ENCODE peak calls at places on chromosomes 13 and 19, in seven cellular contexts. One of them, this sample, is unnamed. For H3K36me3, the result is how much of the 10 kb centered on the place peaks cover.

GRCh38 chr13:67043901-67044300 is 186.2 kb downstream of the PCDH9 start:
- DNase-seq in mesendoderm: no peak
- DNase-seq in brain microvascular endothelial cell: peak
- DNase-seq in GM23248: no peak
- DNase-seq in tibial nerve: no peak
- DNase-seq in body of pancreas: no peak
- DNase-seq in small intestine: no peak
- DNase-seq in this sample: no peak

GRCh38 chr19:45906221-45906620 is 3.8 kb upstream of the MYPOP start:
- DNase-seq in mesendoderm: no peak
- DNase-seq in brain microvascular endothelial cell: peak
- DNase-seq in GM23248: peak
- DNase-seq in tibial nerve: no peak
- DNase-seq in body of pancreas: no peak
- DNase-seq in small intestine: no peak
- DNase-seq in this sample: no peak

GRCh38 chr13:24288870-24289269 is 20.5 kb upstream of the C1QTNF9 start:
- DNase-seq in mesendoderm: no peak
- DNase-seq in brain microvascular endothelial cell: no peak
- DNase-seq in GM23248: no peak
- DNase-seq in tibial nerve: no peak
- DNase-seq in body of pancreas: no peak
- DNase-seq in small intestine: no peak
- DNase-seq in this sample: peak

GRCh38 chr13:95956589-95957148 is 96.5 kb downstream of the UGGT2 start:
- DNase-seq in mesendoderm: no peak
- DNase-seq in brain microvascular endothelial cell: peak
- DNase-seq in GM23248: peak
- DNase-seq in tibial nerve: no peak
- DNase-seq in body of pancreas: no peak
- DNase-seq in small intestine: no peak
- DNase-seq in this sample: no peak

GRCh38 chr19:30895946-30896345 is 453.3 kb downstream of the TSHZ3 start:
- DNase-seq in mesendoderm: peak
- DNase-seq in brain microvascular endothelial cell: no peak
- DNase-seq in GM23248: no peak
- DNase-seq in tibial nerve: no peak
- DNase-seq in body of pancreas: no peak
- DNase-seq in small intestine: no peak
- DNase-seq in this sample: no peak

GRCh38 chr19:8045872-8046568 is 6.5 kb upstream of the CCL25 start:
- DNase-seq in mesendoderm: no peak
- DNase-seq in brain microvascular endothelial cell: no peak
- DNase-seq in GM23248: no peak
- DNase-seq in tibial nerve: no peak
- DNase-seq in body of pancreas: no peak
- DNase-seq in small intestine: no peak
- DNase-seq in this sample: no peak

GRCh38 chr13:26965058-26965380 is 204.4 kb upstream of the GPR12 start:
- DNase-seq in mesendoderm: no peak
- DNase-seq in brain microvascular endothelial cell: no peak
- DNase-seq in GM23248: no peak
- DNase-seq in tibial nerve: no peak
- DNase-seq in body of pancreas: no peak
- DNase-seq in small intestine: peak
- DNase-seq in this sample: no peak

GRCh38 chr19:5150902-5151741 is 182.2 kb downstream of the KDM4B start:
- DNase-seq in mesendoderm: no peak
- DNase-seq in brain microvascular endothelial cell: no peak
- DNase-seq in GM23248: no peak
- DNase-seq in tibial nerve: no peak
- DNase-seq in body of pancreas: peak
- DNase-seq in small intestine: no peak
- DNase-seq in this sample: no peak

GRCh38 chr13:41694902-41695301 is 237.6 kb downstream of the RGCC start:
- DNase-seq in mesendoderm: no peak
- DNase-seq in brain microvascular endothelial cell: peak
- DNase-seq in GM23248: peak
- DNase-seq in tibial nerve: peak
- DNase-seq in body of pancreas: peak
- DNase-seq in small intestine: no peak
- DNase-seq in this sample: peak

GRCh38 chr13:51453308-51453958 is 597 bp upstream of the INTS6 start:
- DNase-seq in mesendoderm: no peak
- DNase-seq in brain microvascular endothelial cell: peak
- DNase-seq in GM23248: peak
- DNase-seq in tibial nerve: peak
- DNase-seq in body of pancreas: no peak
- DNase-seq in small intestine: peak
- DNase-seq in this sample: no peak

GRCh38 chr19:10881403-10882107 is 10.2 kb downstream of the CARM1 start:
- DNase-seq in mesendoderm: peak
- DNase-seq in brain microvascular endothelial cell: no peak
- DNase-seq in GM23248: no peak
- DNase-seq in tibial nerve: no peak
- DNase-seq in body of pancreas: no peak
- DNase-seq in small intestine: no peak
- DNase-seq in this sample: no peak

GRCh38 chr19:7908078-7908699 is 4.5 kb downstream of the MAP2K7 start:
- DNase-seq in mesendoderm: no peak
- DNase-seq in brain microvascular endothelial cell: no peak
- DNase-seq in GM23248: no peak
- DNase-seq in tibial nerve: no peak
- DNase-seq in body of pancreas: no peak
- DNase-seq in small intestine: no peak
- DNase-seq in this sample: no peak

GRCh38 chr19:15631817-15632216 is 8.9 kb upstream of the CYP4F3 start:
- DNase-seq in mesendoderm: peak
- DNase-seq in brain microvascular endothelial cell: no peak
- DNase-seq in GM23248: peak
- DNase-seq in tibial nerve: no peak
- DNase-seq in body of pancreas: no peak
- DNase-seq in small intestine: peak
- DNase-seq in this sample: no peak

GRCh38 chr13:24252136-24252535 is 57.2 kb upstream of the C1QTNF9 start:
- DNase-seq in mesendoderm: no peak
- DNase-seq in brain microvascular endothelial cell: no peak
- DNase-seq in GM23248: no peak
- DNase-seq in tibial nerve: no peak
- DNase-seq in body of pancreas: no peak
- DNase-seq in small intestine: no peak
- DNase-seq in this sample: no peak

GRCh38 chr13:73984201-73984600 is 150.0 kb downstream of the KLF12 start:
- DNase-seq in mesendoderm: no peak
- DNase-seq in brain microvascular endothelial cell: no peak
- DNase-seq in GM23248: no peak
- DNase-seq in tibial nerve: no peak
- DNase-seq in body of pancreas: no peak
- DNase-seq in small intestine: no peak
- DNase-seq in this sample: no peak

GRCh38 chr13:95641961-95642621 is 2.4 kb downstream of the DZIP1 start:
- DNase-seq in mesendoderm: peak
- DNase-seq in brain microvascular endothelial cell: peak
- DNase-seq in GM23248: peak
- DNase-seq in tibial nerve: no peak
- DNase-seq in body of pancreas: peak
- DNase-seq in small intestine: peak
- DNase-seq in this sample: no peak

GRCh38 chr13:31160857-31161582 is 684 bp downstream of the HSPH1 start:
- DNase-seq in mesendoderm: peak
- DNase-seq in brain microvascular endothelial cell: peak
- DNase-seq in GM23248: peak
- DNase-seq in tibial nerve: peak
- DNase-seq in body of pancreas: peak
- DNase-seq in small intestine: peak
- DNase-seq in this sample: no peak

GRCh38 chr13:44109986-44110640 is 230.4 kb downstream of the LACC1 start:
- DNase-seq in mesendoderm: no peak
- DNase-seq in brain microvascular endothelial cell: no peak
- DNase-seq in GM23248: no peak
- DNase-seq in tibial nerve: no peak
- DNase-seq in body of pancreas: no peak
- DNase-seq in small intestine: peak
- DNase-seq in this sample: no peak

GRCh38 chr13:80889829-80890228 is 548.9 kb upstream of the SPRY2 start:
- DNase-seq in mesendoderm: no peak
- DNase-seq in brain microvascular endothelial cell: no peak
- DNase-seq in GM23248: no peak
- DNase-seq in tibial nerve: no peak
- DNase-seq in body of pancreas: no peak
- DNase-seq in small intestine: no peak
- DNase-seq in this sample: no peak

GRCh38 chr13:97261254-97262015 is 39.3 kb downstream of the MBNL2 start:
- DNase-seq in mesendoderm: no peak
- DNase-seq in brain microvascular endothelial cell: no peak
- DNase-seq in GM23248: no peak
- DNase-seq in tibial nerve: no peak
- DNase-seq in body of pancreas: no peak
- DNase-seq in small intestine: no peak
- DNase-seq in this sample: no peak

GRCh38 chr19:52922841-52923781 is at the start of gene ZNF888:
- DNase-seq in mesendoderm: peak
- DNase-seq in brain microvascular endothelial cell: peak
- DNase-seq in GM23248: peak
- DNase-seq in tibial nerve: peak
- DNase-seq in body of pancreas: peak
- DNase-seq in small intestine: peak
- DNase-seq in this sample: peak

GRCh38 chr13:95677564-95678386 is 836 bp downstream of the DNAJC3 start:
- DNase-seq in mesendoderm: peak
- DNase-seq in brain microvascular endothelial cell: no peak
- DNase-seq in GM23248: peak
- DNase-seq in tibial nerve: no peak
- DNase-seq in body of pancreas: no peak
- DNase-seq in small intestine: peak
- DNase-seq in this sample: no peak

GRCh38 chr19:16594681-16595091 is 22.5 kb upstream of the SLC35E1 start:
- DNase-seq in mesendoderm: no peak
- DNase-seq in brain microvascular endothelial cell: no peak
- DNase-seq in GM23248: no peak
- DNase-seq in tibial nerve: no peak
- DNase-seq in body of pancreas: no peak
- DNase-seq in small intestine: no peak
- DNase-seq in this sample: no peak

GRCh38 chr19:55697069-55697440 is 22.0 kb downstream of the EPN1 start:
- DNase-seq in mesendoderm: no peak
- DNase-seq in brain microvascular endothelial cell: no peak
- DNase-seq in GM23248: no peak
- DNase-seq in tibial nerve: no peak
- DNase-seq in body of pancreas: no peak
- DNase-seq in small intestine: no peak
- DNase-seq in this sample: no peak
- H3K36me3 ChIP-seq in mesendoderm: under half
- H3K36me3 ChIP-seq in brain microvascular endothelial cell: under half
- H3K36me3 ChIP-seq in GM23248: under half
- H3K36me3 ChIP-seq in tibial nerve: under half
- H3K36me3 ChIP-seq in body of pancreas: under half
- H3K36me3 ChIP-seq in small intestine: under half
- H3K36me3 ChIP-seq in this sample: under half

GRCh38 chr19:42239544-42240220 is 2.7 kb downstream of the GSK3A start:
- DNase-seq in mesendoderm: no peak
- DNase-seq in brain microvascular endothelial cell: no peak
- DNase-seq in GM23248: no peak
- DNase-seq in tibial nerve: no peak
- DNase-seq in body of pancreas: no peak
- DNase-seq in small intestine: no peak
- DNase-seq in this sample: no peak
- H3K36me3 ChIP-seq in mesendoderm: under half
- H3K36me3 ChIP-seq in brain microvascular endothelial cell: under half
- H3K36me3 ChIP-seq in GM23248: under half
- H3K36me3 ChIP-seq in tibial nerve: under half
- H3K36me3 ChIP-seq in body of pancreas: under half
- H3K36me3 ChIP-seq in small intestine: under half
- H3K36me3 ChIP-seq in this sample: under half

GRCh38 chr13:112808377-112809140 is 118.7 kb downstream of the ATP11A start:
- DNase-seq in mesendoderm: no peak
- DNase-seq in brain microvascular endothelial cell: no peak
- DNase-seq in GM23248: no peak
- DNase-seq in tibial nerve: no peak
- DNase-seq in body of pancreas: no peak
- DNase-seq in small intestine: no peak
- DNase-seq in this sample: no peak
- H3K36me3 ChIP-seq in mesendoderm: under half
- H3K36me3 ChIP-seq in brain microvascular endothelial cell: under half
- H3K36me3 ChIP-seq in GM23248: under half
- H3K36me3 ChIP-seq in tibial nerve: under half
- H3K36me3 ChIP-seq in body of pancreas: under half
- H3K36me3 ChIP-seq in small intestine: under half
- H3K36me3 ChIP-seq in this sample: under half

GRCh38 chr19:42345191-42345812 is 19.9 kb downstream of the MEGF8 start:
- DNase-seq in mesendoderm: no peak
- DNase-seq in brain microvascular endothelial cell: no peak
- DNase-seq in GM23248: peak
- DNase-seq in tibial nerve: no peak
- DNase-seq in body of pancreas: no peak
- DNase-seq in small intestine: no peak
- DNase-seq in this sample: no peak

GRCh38 chr19:42348211-42348610 is 22.8 kb downstream of the MEGF8 start:
- DNase-seq in mesendoderm: no peak
- DNase-seq in brain microvascular endothelial cell: no peak
- DNase-seq in GM23248: no peak
- DNase-seq in tibial nerve: no peak
- DNase-seq in body of pancreas: no peak
- DNase-seq in small intestine: no peak
- DNase-seq in this sample: no peak

GRCh38 chr19:42343344-42344110 is 18.1 kb downstream of the MEGF8 start:
- DNase-seq in mesendoderm: peak
- DNase-seq in brain microvascular endothelial cell: no peak
- DNase-seq in GM23248: no peak
- DNase-seq in tibial nerve: no peak
- DNase-seq in body of pancreas: no peak
- DNase-seq in small intestine: no peak
- DNase-seq in this sample: no peak

GRCh38 chr19:42349378-42350107 is 24.1 kb downstream of the MEGF8 start:
- DNase-seq in mesendoderm: no peak
- DNase-seq in brain microvascular endothelial cell: no peak
- DNase-seq in GM23248: no peak
- DNase-seq in tibial nerve: no peak
- DNase-seq in body of pancreas: no peak
- DNase-seq in small intestine: no peak
- DNase-seq in this sample: no peak

DNA sequence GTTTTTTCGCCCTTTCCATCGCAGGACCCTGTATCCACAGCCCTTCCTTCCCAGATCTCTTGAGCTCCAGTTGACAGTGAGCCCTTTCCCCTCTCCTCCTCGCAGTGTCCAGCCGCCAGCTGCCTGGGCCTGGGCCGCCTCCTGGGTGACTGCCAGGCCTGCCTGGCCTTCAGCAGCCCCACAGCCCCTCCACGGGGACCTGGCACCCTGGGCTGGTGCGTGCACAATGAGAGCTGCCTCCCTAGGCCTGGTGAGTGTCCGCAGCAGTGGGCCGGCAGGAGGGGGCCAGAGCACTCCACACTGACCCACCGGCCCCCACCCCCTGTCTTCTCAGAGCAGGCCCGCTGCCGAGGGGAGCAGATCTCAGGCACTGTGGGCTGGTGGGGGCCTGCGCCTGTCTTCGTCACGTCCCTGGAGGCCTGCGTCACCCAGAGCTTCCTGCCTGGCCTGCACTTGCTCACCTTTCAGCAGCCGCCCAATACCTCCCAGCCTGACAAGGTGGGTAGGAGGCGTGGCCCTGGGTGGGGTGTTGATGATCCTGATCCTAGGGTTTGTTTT is 19.0 kb downstream of the MEGF8 start:
- DNase-seq in mesendoderm: no peak
- DNase-seq in brain microvascular endothelial cell: no peak
- DNase-seq in GM23248: no peak
- DNase-seq in tibial nerve: no peak
- DNase-seq in body of pancreas: no peak
- DNase-seq in small intestine: no peak
- DNase-seq in this sample: no peak
- H3K36me3 ChIP-seq in mesendoderm: under half
- H3K36me3 ChIP-seq in brain microvascular endothelial cell: under half
- H3K36me3 ChIP-seq in GM23248: under half
- H3K36me3 ChIP-seq in tibial nerve: under half
- H3K36me3 ChIP-seq in body of pancreas: under half
- H3K36me3 ChIP-seq in small intestine: under half
- H3K36me3 ChIP-seq in this sample: under half